ENCODE peak calls at places on chromosomes 7 and 10, in seven cellular contexts. R is heart left ventricle, Q is SK-N-SH, W is kidney, J is colonic mucosa, O is cardiac muscle cell, L is heart right ventricle. Z is an unnamed sample.

GRCh38 chr7:106065560-106066500 is 46.3 kb downstream of the SYPL1 start:
- DNase-seq in R (no peak), Q (no peak), W (no peak), J (peak; percentile 84), O (no peak), L (no peak), Z (peak; percentile 67)

GRCh38 chr10:131420867-131421266 is 109.3 kb upstream of the TCERG1L start:
- DNase-seq in R (no peak), Q (no peak), W (peak; percentile 48), J (no peak), O (no peak), L (no peak), Z (no peak)

GRCh38 chr10:3271385-3272115 is 99.0 kb upstream of the PITRM1 start:
- DNase-seq in R (peak; percentile 17), Q (no peak), W (no peak), J (no peak), O (no peak), L (peak; percentile 15), Z (no peak)

GRCh38 chr7:65968256-65969185 is 13.5 kb downstream of the GUSB start:
- DNase-seq in R (no peak), Q (no peak), W (peak; percentile 61), J (no peak), O (no peak), L (no peak), Z (no peak)

GRCh38 chr10:94075521-94075920 is 81.8 kb downstream of the PLCE1 start:
- DNase-seq in R (no peak), Q (no peak), W (no peak), J (no peak), O (no peak), L (no peak), Z (no peak)

GRCh38 chr7:76211216-76211615 is 9.5 kb downstream of the SRRM3 start:
- DNase-seq in R (no peak), Q (no peak), W (no peak), J (no peak), O (no peak), L (no peak), Z (no peak)

GRCh38 chr10:116972136-116972535 is 32.9 kb downstream of the SHTN1 start:
- DNase-seq in R (no peak), Q (no peak), W (no peak), J (no peak), O (no peak), L (no peak), Z (no peak)

GRCh38 chr7:107948645-107949442 is 54.1 kb downstream of the LAMB1 start:
- DNase-seq in R (no peak), Q (no peak), W (no peak), J (no peak), O (peak; percentile 77), L (no peak), Z (no peak)

GRCh38 chr10:113907166-113907565 is 52.7 kb downstream of the NHLRC2 start:
- DNase-seq in R (no peak), Q (no peak), W (no peak), J (no peak), O (peak; percentile 59), L (no peak), Z (no peak)

GRCh38 chr7:141860207-141860606 is 18.9 kb upstream of the PRSS37 start:
- DNase-seq in R (no peak), Q (no peak), W (no peak), J (no peak), O (no peak), L (no peak), Z (no peak)

GRCh38 chr7:25260862-25261454 is 32.7 kb upstream of the NPVF start:
- DNase-seq in R (no peak), Q (no peak), W (no peak), J (peak; percentile 41), O (peak; percentile 79), L (no peak), Z (no peak)

GRCh38 chr10:13003004-13003403 is 1.5 kb upstream of the CCDC3 start:
- DNase-seq in R (no peak), Q (no peak), W (no peak), J (no peak), O (peak; percentile 53), L (no peak), Z (no peak)

GRCh38 chr10:51910189-51910588 is 210.8 kb upstream of the CSTF2T start:
- DNase-seq in R (no peak), Q (no peak), W (no peak), J (no peak), O (no peak), L (no peak), Z (peak; percentile 10)

GRCh38 chr7:107857541-107857912 is 33.5 kb upstream of the DLD start:
- DNase-seq in R (no peak), Q (no peak), W (no peak), J (no peak), O (peak; percentile 30), L (no peak), Z (no peak)

GRCh38 chr7:81120141-81120540 is 201.3 kb upstream of the SEMA3C start:
- DNase-seq in R (no peak), Q (no peak), W (no peak), J (no peak), O (no peak), L (no peak), Z (no peak)

GRCh38 chr7:44451123-44451522 is 39.3 kb downstream of the NUDCD3 start:
- DNase-seq in R (no peak), Q (no peak), W (no peak), J (no peak), O (no peak), L (no peak), Z (no peak)

GRCh38 chr7:17546206-17546998 is 247.9 kb downstream of the AHR start:
- DNase-seq in R (no peak), Q (no peak), W (no peak), J (no peak), O (peak; percentile 90), L (no peak), Z (no peak)

DNA sequence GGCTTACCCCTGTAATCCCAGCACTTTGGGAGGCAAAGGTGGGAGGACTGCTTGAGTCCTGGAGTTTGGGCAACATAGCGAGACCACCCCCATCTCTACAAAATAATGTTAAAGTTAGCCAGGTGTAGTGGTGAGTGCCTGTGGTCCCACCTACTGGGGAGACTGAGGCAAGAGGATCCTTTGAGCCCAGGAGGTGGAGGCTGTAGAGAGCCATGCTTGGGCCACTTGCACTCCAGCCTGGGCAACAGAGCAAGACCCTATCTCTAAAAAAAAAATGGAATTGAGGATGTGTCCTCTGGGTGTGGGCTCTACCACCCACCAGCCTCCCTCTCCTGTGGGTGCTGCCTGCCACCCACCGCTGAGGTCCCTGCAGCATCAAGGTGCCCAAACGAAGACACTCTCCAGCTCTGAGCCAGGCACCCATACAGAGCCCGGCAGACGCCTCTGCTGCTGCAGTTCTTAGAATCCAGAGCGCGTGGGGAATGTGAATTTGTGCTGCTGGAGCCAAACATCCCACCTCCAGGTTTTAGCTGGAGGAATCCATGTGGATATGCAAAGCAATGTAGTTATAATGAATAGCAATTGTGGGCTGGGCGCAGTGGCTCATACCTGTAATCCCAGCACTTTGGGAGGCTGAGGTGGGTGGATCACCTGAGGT is 176.0 kb upstream of the TNRC18 start:
- DNase-seq in R (no peak), Q (no peak), W (no peak), J (no peak), O (no peak), L (no peak), Z (peak; percentile 42)
- H3K4me3 ChIP-seq in R (no peak overlapping the region), Q (no peak overlapping the region), W (no peak overlapping the region), J (no peak overlapping the region), O (no peak overlapping the region), L (no peak overlapping the region), Z (no peak overlapping the region)

DNA sequence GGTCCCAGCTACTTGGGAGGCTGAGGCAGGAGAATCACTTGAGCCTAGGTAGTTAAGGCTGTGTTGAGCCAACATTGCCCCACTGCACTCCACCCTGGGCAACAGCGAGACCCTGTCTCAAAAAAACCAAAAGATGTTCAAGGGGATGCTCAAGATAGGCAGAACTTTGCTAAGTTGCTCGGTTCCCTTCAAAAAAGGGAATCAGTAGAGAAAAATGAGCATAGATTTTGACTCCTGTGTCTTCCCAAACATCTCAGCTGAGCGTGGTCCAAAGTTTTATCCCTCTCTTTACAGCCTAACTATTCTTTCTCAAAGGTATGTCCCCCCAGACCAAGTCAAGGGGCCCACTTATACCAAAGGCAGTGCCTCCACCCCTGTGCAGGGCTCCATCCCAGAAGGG is 14.0 kb downstream of the AGFG2 start:
- DNase-seq in R (no peak), Q (no peak), W (no peak), J (no peak), O (no peak), L (no peak), Z (no peak)
- H3K36me3 ChIP-seq in R (peaks cover 81% of the 10 kb centered on the region), Q (peaks cover 22% of the 10 kb centered on the region), W (peaks cover 33% of the 10 kb centered on the region), J (peaks cover 4% of the 10 kb centered on the region), O (peaks cover 16% of the 10 kb centered on the region), L (peaks cover 19% of the 10 kb centered on the region), Z (no peaks in the 10 kb centered on the region)

DNA sequence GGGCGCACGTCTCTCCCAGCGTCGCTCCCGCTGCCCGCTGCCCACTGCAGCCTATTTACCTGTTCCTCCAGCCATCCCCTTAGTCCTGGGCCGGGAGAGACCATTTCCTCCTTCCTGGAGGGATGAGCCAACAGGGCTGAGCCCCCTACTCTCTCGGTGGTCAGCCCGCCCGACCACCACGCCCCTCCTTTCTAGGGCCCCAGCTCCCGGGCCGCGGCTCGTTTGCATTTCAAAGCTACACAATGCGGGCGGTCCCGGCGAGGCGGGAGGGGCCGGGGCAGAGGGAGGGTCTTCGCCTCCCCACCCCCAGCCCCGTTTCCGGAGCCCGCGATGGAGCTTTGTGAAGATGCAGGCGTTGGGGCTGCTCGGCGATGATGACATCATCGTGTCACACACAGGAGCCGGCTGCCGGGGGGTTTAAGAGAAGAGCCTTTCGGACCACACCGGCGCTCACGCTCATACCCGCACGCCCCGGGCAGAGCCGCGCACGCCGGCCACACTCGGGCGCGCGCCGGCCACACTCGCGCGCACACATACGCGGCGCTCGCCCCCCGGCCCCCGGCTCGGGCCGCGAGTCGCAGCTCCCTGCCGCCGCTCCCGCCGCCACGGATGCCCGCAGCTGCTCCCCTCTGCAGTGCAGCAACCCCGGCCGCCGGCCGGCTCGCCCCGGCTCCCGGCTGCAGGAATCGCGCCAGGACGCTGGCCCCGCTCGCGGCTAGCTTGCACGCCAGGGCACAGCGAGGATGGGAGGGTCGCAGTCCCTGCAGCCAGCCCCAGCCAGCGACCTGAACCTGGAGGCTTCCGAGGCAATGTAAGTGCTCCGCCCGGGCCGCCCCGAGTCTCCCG is 107.7 kb upstream of the BTBD16 start:
- DNase-seq in R (no peak), Q (peak; percentile 83), W (peak; percentile 75), J (no peak), O (peak; percentile 21), L (no peak), Z (peak; percentile 96)
- H3K4me3 ChIP-seq in R (peak overlapping the region; percentile 48), Q (peak overlapping the region; percentile 74), W (no peak overlapping the region), J (no peak overlapping the region), O (peak overlapping the region; percentile 39), L (peak overlapping the region; percentile 54), Z (peak overlapping the region; percentile 72)

GRCh38 chr7:135965602-135966001 is 11.6 kb downstream of the MTPN start:
- DNase-seq in R (no peak), Q (no peak), W (no peak), J (no peak), O (no peak), L (no peak), Z (no peak)

GRCh38 chr7:135970682-135971365 is 6.3 kb downstream of the MTPN start:
- DNase-seq in R (no peak), Q (no peak), W (no peak), J (no peak), O (no peak), L (no peak), Z (no peak)

GRCh38 chr7:135971366-135971725 is 5.8 kb downstream of the MTPN start:
- DNase-seq in R (no peak), Q (no peak), W (no peak), J (no peak), O (no peak), L (no peak), Z (no peak)

GRCh38 chr7:135966341-135967043 is 10.7 kb downstream of the MTPN start:
- DNase-seq in R (no peak), Q (no peak), W (no peak), J (no peak), O (no peak), L (no peak), Z (no peak)

GRCh38 chr7:135970045-135970444 is 7.1 kb downstream of the MTPN start:
- DNase-seq in R (no peak), Q (no peak), W (no peak), J (no peak), O (no peak), L (no peak), Z (no peak)
- H3K36me3 ChIP-seq in R (peaks cover 26% of the 10 kb centered on the region), Q (peaks cover 87% of the 10 kb centered on the region), W (no peaks in the 10 kb centered on the region), J (no peaks in the 10 kb centered on the region), O (peaks cover 7% of the 10 kb centered on the region), L (no peaks in the 10 kb centered on the region), Z (no peaks in the 10 kb centered on the region)